ENCODE peak calls at places on chromosomes 3 and 15, in ten cellular contexts. K, W, R, Y, A, B, L, E, S and O are unnamed samples.

GRCh38 chr3:25284249-25284648 is 143.8 kb upstream of the RARB start:
- DNase-seq in Y (no peak), K (no peak), L (no peak), B (no peak), W (no peak), E (no peak), R (no peak), A (no peak), S (no peak), O (no peak)

GRCh38 chr15:68553994-68554715 is 24.6 kb upstream of the CORO2B start:
- DNase-seq in B (peak), E (peak), A (peak), K (peak), S (peak), W (peak), Y (peak), L (peak), R (no peak), O (peak)

GRCh38 chr15:22968356-22968755 is 11.8 kb downstream of the CYFIP1 start:
- DNase-seq in S (no peak), K (no peak), W (no peak), R (no peak), Y (no peak), B (peak), L (no peak), A (no peak), E (no peak), O (no peak)

GRCh38 chr3:43097681-43098080 is 8.2 kb downstream of the POMGNT2 start:
- DNase-seq in L (no peak), R (no peak), E (no peak), A (no peak), K (no peak), B (no peak), Y (no peak), W (no peak), S (no peak), O (no peak)

GRCh38 chr3:10732292-10732691 is 83.7 kb upstream of the SLC6A11 start:
- DNase-seq in L (no peak), R (no peak), S (no peak), E (no peak), K (no peak), W (no peak), A (no peak), Y (no peak), B (no peak), O (no peak)

GRCh38 chr15:45573961-45574629 is 13.1 kb upstream of the BLOC1S6 start:
- DNase-seq in L (no peak), S (no peak), E (no peak), Y (peak), R (no peak), W (no peak), B (peak), K (no peak), A (no peak), O (peak)

GRCh38 chr3:184688251-184688851 is 23.5 kb downstream of the MAGEF1 start:
- DNase-seq in E (no peak), B (no peak), A (no peak), S (no peak), Y (no peak), R (peak), K (no peak), W (no peak), L (no peak), O (no peak)

GRCh38 chr3:14404396-14405119 is 2.2 kb downstream of the SLC6A6 start:
- DNase-seq in B (no peak), L (no peak), E (no peak), Y (no peak), W (no peak), R (no peak), S (no peak), A (no peak), K (no peak), O (peak)

GRCh38 chr3:35929158-35929557 is 289.8 kb downstream of the ARPP21 start:
- DNase-seq in E (no peak), L (no peak), B (no peak), A (no peak), R (no peak), S (no peak), Y (no peak), W (no peak), K (no peak), O (no peak)

GRCh38 chr3:112818289-112818688 is 28.4 kb downstream of the CD200R1L start:
- DNase-seq in W (no peak), Y (no peak), K (no peak), B (no peak), L (no peak), R (peak), S (no peak), E (no peak), A (no peak), O (no peak)

GRCh38 chr15:29449136-29449535 is 179.5 kb upstream of the NSMCE3 start:
- DNase-seq in L (no peak), K (peak), A (no peak), B (peak), S (no peak), R (no peak), Y (no peak), E (no peak), W (no peak), O (peak)

GRCh38 chr3:34683851-34684250 is 885.4 kb downstream of the PDCD6IP start:
- DNase-seq in R (no peak), Y (peak), S (no peak), W (peak), E (peak), K (peak), B (peak), A (no peak), L (peak), O (peak)

GRCh38 chr3:133948131-133948810 is 52.6 kb upstream of the RAB6B start:
- DNase-seq in R (no peak), K (no peak), B (no peak), S (no peak), E (no peak), A (no peak), L (no peak), Y (no peak), W (no peak), O (no peak)

GRCh38 chr15:95843241-95843851 is 487.2 kb upstream of the NR2F2 start:
- DNase-seq in S (no peak), B (peak), A (no peak), W (no peak), Y (no peak), R (no peak), L (no peak), K (no peak), E (no peak), O (no peak)

GRCh38 chr3:1118074-1118473 is 25.2 kb downstream of the CNTN6 start:
- DNase-seq in Y (no peak), W (peak), R (no peak), S (no peak), E (no peak), K (no peak), L (no peak), A (no peak), B (no peak), O (no peak)

GRCh38 chr15:75620776-75621536 is 4.6 kb downstream of the SNUPN start:
- DNase-seq in A (no peak), E (no peak), W (peak), Y (no peak), L (no peak), K (no peak), B (no peak), S (no peak), R (peak), O (no peak)

GRCh38 chr3:46135475-46135874 is 72.6 kb downstream of the CCR1 start:
- DNase-seq in Y (no peak), A (no peak), R (no peak), L (no peak), W (no peak), B (peak), E (no peak), S (no peak), K (no peak), O (peak)

GRCh38 chr3:57752307-57752706 is 3.8 kb upstream of the SLMAP start:
- DNase-seq in R (no peak), S (no peak), E (no peak), A (no peak), B (no peak), L (no peak), Y (no peak), K (no peak), W (peak), O (no peak)

GRCh38 chr3:125313060-125313635 is 62.0 kb downstream of the ZNF148 start:
- DNase-seq in A (no peak), K (no peak), Y (no peak), L (no peak), S (no peak), W (no peak), R (peak), B (no peak), E (no peak), O (no peak)

GRCh38 chr15:99426431-99427105 is 139.2 kb upstream of the MEF2A start:
- DNase-seq in A (no peak), E (no peak), R (no peak), L (no peak), K (no peak), B (no peak), W (no peak), Y (peak), S (peak), O (no peak)

GRCh38 chr3:159604151-159604581 is 384.5 kb upstream of the IL12A start:
- DNase-seq in R (peak), B (no peak), A (no peak), K (no peak), W (no peak), Y (no peak), L (no peak), E (no peak), S (no peak), O (no peak)

GRCh38 chr15:72368895-72369294 is 6.9 kb downstream of the HEXA start:
- DNase-seq in L (no peak), Y (no peak), R (no peak), E (no peak), W (no peak), K (no peak), B (peak), A (no peak), S (no peak), O (no peak)

GRCh38 chr15:56735589-56735988 is 2.3 kb upstream of the ZNF280D start:
- DNase-seq in Y (no peak), E (no peak), W (no peak), K (no peak), S (no peak), B (no peak), A (no peak), L (no peak), R (no peak), O (no peak)

GRCh38 chr3:141020139-141020940 is 30.8 kb upstream of the SPSB4 start:
- DNase-seq in L (no peak), Y (no peak), B (no peak), E (no peak), R (no peak), A (no peak), K (no peak), S (no peak), W (no peak), O (no peak)

GRCh38 chr3:3038201-3038991 is 71.8 kb downstream of the IL5RA start:
- DNase-seq in W (peak), L (no peak), A (no peak), S (no peak), Y (no peak), R (no peak), B (no peak), K (no peak), E (no peak), O (no peak)

GRCh38 chr3:154904328-154904727 is 175.8 kb upstream of the MME start:
- DNase-seq in B (peak), S (no peak), E (no peak), R (no peak), W (no peak), Y (no peak), A (no peak), K (peak), L (no peak), O (peak)

GRCh38 chr3:151216641-151217040 is 13.6 kb upstream of the GPR171 start:
- DNase-seq in K (no peak), Y (no peak), B (no peak), R (no peak), E (no peak), L (no peak), W (no peak), S (no peak), A (no peak), O (no peak)

GRCh38 chr3:55558316-55558715 is 71.2 kb upstream of the WNT5A start:
- DNase-seq in K (no peak), L (no peak), A (no peak), E (no peak), Y (no peak), S (no peak), B (no peak), W (no peak), R (peak), O (no peak)

GRCh38 chr3:119795849-119796248 is 13.9 kb downstream of the NR1I2 start:
- DNase-seq in K (no peak), L (no peak), S (no peak), A (no peak), W (peak), B (no peak), E (no peak), Y (no peak), R (no peak), O (no peak)

GRCh38 chr3:55538158-55538557 is 51.1 kb upstream of the WNT5A start:
- DNase-seq in A (no peak), W (no peak), K (no peak), L (no peak), R (no peak), E (no peak), S (no peak), Y (no peak), B (no peak), O (no peak)

GRCh38 chr3:185152433-185153169 is at the start of gene C3orf70:
- DNase-seq in W (peak), L (peak), K (peak), S (no peak), B (peak), R (no peak), Y (peak), A (no peak), E (peak), O (peak)

GRCh38 chr3:149621218-149622005 is 36.4 kb downstream of the WWTR1 start:
- DNase-seq in R (no peak), E (no peak), L (no peak), S (no peak), A (no peak), Y (no peak), B (peak), K (no peak), W (no peak), O (no peak)

GRCh38 chr15:68550498-68551295 is 28.1 kb upstream of the CORO2B start:
- DNase-seq in E (peak), A (peak), K (peak), R (no peak), L (peak), Y (peak), B (peak), W (peak), S (peak), O (peak)

GRCh38 chr15:89401636-89402252 is 67.1 kb upstream of the POLG start:
- DNase-seq in E (no peak), R (no peak), K (no peak), S (no peak), L (peak), A (no peak), B (peak), W (no peak), Y (no peak), O (peak)

GRCh38 chr3:188266581-188267274 is 112.8 kb downstream of the LPP start:
- DNase-seq in Y (no peak), A (no peak), W (peak), B (no peak), E (no peak), R (no peak), L (no peak), K (no peak), S (no peak), O (no peak)

GRCh38 chr3:157542711-157543485 is 39.7 kb upstream of the VEPH1 start:
- DNase-seq in L (no peak), W (peak), A (no peak), R (no peak), E (no peak), Y (no peak), S (no peak), B (no peak), K (no peak), O (no peak)

GRCh38 chr3:52331091-52331490 is 15.0 kb downstream of the DNAH1 start:
- DNase-seq in A (no peak), S (peak), W (no peak), Y (no peak), E (no peak), R (no peak), K (no peak), B (no peak), L (no peak), O (no peak)